ENCODE peak calls at places on chromosomes 4 and X, in five cellular contexts. O is left colon; Q is occipital lobe; R is activated CD8-positive, alpha-beta memory T cell treated with anti-CD3 and anti-CD28 coated beads, Interleukin-2, amount 50 U/mL, for 48 hours; K is NCI-H187. E is an unnamed sample.

GRCh38 chr4:141134586-141134985 is 1.3 kb upstream of the RNF150 start:
- DNase-seq in O (no peak), Q (no peak), R (no peak), K (no peak), E (no peak)

GRCh38 chr4:127783971-127784519 is 1.9 kb downstream of the HSPA4L start:
- DNase-seq in O (no peak), Q (no peak), R (no peak), K (no peak), E (no peak)

GRCh38 chr4:56468097-56468422 is 643 bp downstream of the SRP72 start:
- DNase-seq in O (peak), Q (no peak), R (no peak), K (no peak), E (no peak)

GRCh38 chrX:137031517-137032377 is 2.0 kb downstream of the GPR101 start:
- DNase-seq in O (peak), Q (peak), R (peak), K (no peak), E (peak)

GRCh38 chrX:129961180-129962083 is 21.0 kb upstream of the BCORL1 start:
- DNase-seq in O (peak), Q (no peak), R (peak), K (peak), E (peak)

GRCh38 chrX:123728554-123728953 is 4.3 kb downstream of the THOC2 start:
- DNase-seq in O (no peak), Q (no peak), R (no peak), K (no peak), E (no peak)

GRCh38 chrX:35696760-35697234 is 101.3 kb upstream of the MAGEB16 start:
- DNase-seq in O (no peak), Q (no peak), R (no peak), K (no peak), E (no peak)

GRCh38 chr4:139919513-139919912 is 234.5 kb downstream of the MAML3 start:
- DNase-seq in O (no peak), Q (no peak), R (no peak), K (no peak), E (no peak)

GRCh38 chrX:41459714-41460113 is 12.6 kb downstream of the NYX start:
- DNase-seq in O (no peak), Q (no peak), R (no peak), K (no peak), E (no peak)

GRCh38 chr4:143433231-143433630 is 80.3 kb upstream of the SMARCA5 start:
- DNase-seq in O (no peak), Q (no peak), R (no peak), K (no peak), E (no peak)

GRCh38 chrX:74321191-74321590 is 17.2 kb downstream of the ZCCHC13 start:
- DNase-seq in O (no peak), Q (no peak), R (no peak), K (no peak), E (no peak)

GRCh38 chrX:47224266-47224895 is 5.9 kb downstream of the CDK16 start:
- DNase-seq in O (no peak), Q (no peak), R (no peak), K (no peak), E (no peak)

E was measured in pancreas.